ENCODE peak calls at places on chromosomes 5 and 9, in eight cellular contexts. Z is HL-60, D is GM23338, R is HCT116, O is transverse colon, M is K562, A is stomach, K is prostate gland. J is an unnamed sample.

GRCh38 chr5:126103050-126103449 is 320.2 kb upstream of the GRAMD2B start:
- DNase-seq in M (no peak), K (no peak), O (no peak), R (no peak), Z (no peak), D (no peak), A (no peak), J (no peak)

GRCh38 chr5:152288499-152288898 is 116.6 kb downstream of the NMUR2 start:
- DNase-seq in R (no peak), Z (no peak), K (no peak), D (no peak), M (no peak), O (no peak), A (no peak), J (no peak)

GRCh38 chr5:151700816-151701215 is 14.1 kb upstream of the SPARC start:
- DNase-seq in D (no peak), O (no peak), A (no peak), K (no peak), M (no peak), R (no peak), Z (no peak), J (no peak)

GRCh38 chr9:72137697-72138365 is 11.4 kb upstream of the GDA start:
- DNase-seq in K (no peak), O (no peak), D (no peak), M (peak; percentile 59), Z (no peak), R (no peak), A (no peak), J (no peak)

GRCh38 chr5:154740483-154740882 is 14.7 kb upstream of the LARP1 start:
- DNase-seq in O (peak; percentile 32), K (no peak), R (no peak), Z (no peak), M (no peak), A (peak; percentile 70), D (no peak), J (no peak)

GRCh38 chr5:11477786-11478185 is 426.5 kb downstream of the CTNND2 start:
- DNase-seq in D (no peak), K (no peak), Z (no peak), R (no peak), O (no peak), M (no peak), A (no peak), J (no peak)

GRCh38 chr9:95008151-95008771 is 281.8 kb downstream of the AOPEP start:
- DNase-seq in M (no peak), R (no peak), O (peak; percentile 38), K (peak; percentile 52), D (no peak), Z (no peak), A (no peak), J (no peak)

GRCh38 chr9:100377015-100377414 is 24.3 kb upstream of the TEX10 start:
- DNase-seq in R (no peak), D (no peak), K (no peak), A (no peak), O (no peak), M (no peak), Z (no peak), J (no peak)

GRCh38 chr5:151086905-151087360 is 6.1 kb upstream of the TNIP1 start:
- DNase-seq in M (no peak), O (peak; percentile 79), K (no peak), A (peak; percentile 62), Z (no peak), D (no peak), R (no peak), J (no peak)

GRCh38 chr9:132250324-132251262 is 88.7 kb downstream of the NTNG2 start:
- DNase-seq in D (no peak), A (no peak), R (no peak), O (no peak), M (no peak), K (no peak), Z (no peak), J (peak; percentile 28)

GRCh38 chr5:112636288-112636731 is 101.4 kb upstream of the APC start:
- DNase-seq in M (no peak), A (no peak), O (no peak), K (no peak), D (no peak), R (no peak), Z (no peak), J (no peak)

GRCh38 chr9:74036549-74037231 is 460.4 kb upstream of the RORB start:
- DNase-seq in M (no peak), Z (no peak), D (no peak), K (no peak), A (no peak), R (no peak), O (no peak), J (no peak)

GRCh38 chr5:168086104-168086610 is 205.3 kb upstream of the WWC1 start:
- DNase-seq in R (no peak), D (peak; percentile 27), Z (no peak), K (peak; percentile 86), A (no peak), M (no peak), O (peak; percentile 44), J (no peak)

GRCh38 chr5:161312882-161313281 is 233.6 kb downstream of the GABRB2 start:
- DNase-seq in D (no peak), K (no peak), R (no peak), Z (no peak), M (no peak), O (no peak), A (no peak), J (no peak)

GRCh38 chr5:116573279-116573616 is 1.4 kb downstream of the SEMA6A start:
- DNase-seq in D (no peak), M (no peak), A (peak; percentile 36), R (no peak), O (peak; percentile 50), K (peak; percentile 7), Z (no peak), J (peak; percentile 54)

GRCh38 chr9:108473209-108474112 is 382.3 kb downstream of the ACTL7B start:
- DNase-seq in Z (no peak), A (no peak), D (no peak), K (peak; percentile 40), O (peak; percentile 53), M (no peak), R (no peak), J (no peak)

GRCh38 chr9:121637441-121638222 is 13.8 kb upstream of the DAB2IP start:
- DNase-seq in O (no peak), K (no peak), D (no peak), M (no peak), Z (no peak), A (no peak), R (no peak), J (no peak)
- TF ChIP-seq POLR2AphosphoS5 in O (no peak), K (no peak), D (no peak), M (no peak), Z (no peak), A (no peak), R (no peak), J (no peak)

GRCh38 chr5:73188764-73189521 is 15.9 kb downstream of the TMEM174 start:
- DNase-seq in R (peak; percentile 8), Z (no peak), A (no peak), O (no peak), D (peak; percentile 68), M (peak; percentile 8), K (no peak), J (no peak)

GRCh38 chr5:73183491-73183891 is 10.5 kb downstream of the TMEM174 start:
- DNase-seq in Z (no peak), O (peak; percentile 79), M (no peak), K (no peak), R (no peak), D (no peak), A (no peak), J (no peak)

GRCh38 chr5:73189816-73190451 is 16.9 kb downstream of the TMEM174 start:
- DNase-seq in K (no peak), D (peak; percentile 48), A (no peak), Z (no peak), M (peak; percentile 9), O (peak; percentile 40), R (no peak), J (no peak)

GRCh38 chr5:73183000-73183399 is 10.0 kb downstream of the TMEM174 start:
- DNase-seq in A (no peak), M (no peak), Z (no peak), D (no peak), K (no peak), O (no peak), R (no peak), J (no peak)

GRCh38 chr5:73186976-73187375 is 14.0 kb downstream of the TMEM174 start:
- DNase-seq in O (no peak), D (no peak), A (no peak), Z (no peak), M (no peak), R (no peak), K (no peak), J (no peak)
- H3K4me3 ChIP-seq in O (no peak overlapping the region), D (no peak overlapping the region), A (no peak overlapping the region), Z (no peak overlapping the region), M (no peak overlapping the region), R (no peak overlapping the region), K (no peak overlapping the region), J (no peak overlapping the region)

GRCh38 chr5:143403607-143404415 is at the start of gene NR3C1:
- DNase-seq in Z (peak; percentile 83), R (no peak), K (peak; percentile 78), A (peak; percentile 88), D (peak; percentile 66), M (peak; percentile 89), O (peak; percentile 88), J (peak; percentile 81)

GRCh38 chr5:143405747-143406098 is 2.2 kb upstream of the NR3C1 start:
- DNase-seq in K (no peak), M (no peak), D (no peak), R (no peak), Z (no peak), O (no peak), A (no peak), J (no peak)

GRCh38 chr5:143406408-143406807 is 2.9 kb upstream of the NR3C1 start:
- DNase-seq in R (no peak), K (no peak), D (no peak), A (no peak), O (no peak), M (no peak), Z (no peak), J (no peak)

GRCh38 chr5:143404416-143405062 is 1.1 kb upstream of the NR3C1 start:
- DNase-seq in Z (peak; percentile 74), K (peak; percentile 66), A (peak; percentile 75), M (peak; percentile 86), D (peak; percentile 72), R (no peak), O (peak; percentile 78), J (peak; percentile 64)

DNA sequence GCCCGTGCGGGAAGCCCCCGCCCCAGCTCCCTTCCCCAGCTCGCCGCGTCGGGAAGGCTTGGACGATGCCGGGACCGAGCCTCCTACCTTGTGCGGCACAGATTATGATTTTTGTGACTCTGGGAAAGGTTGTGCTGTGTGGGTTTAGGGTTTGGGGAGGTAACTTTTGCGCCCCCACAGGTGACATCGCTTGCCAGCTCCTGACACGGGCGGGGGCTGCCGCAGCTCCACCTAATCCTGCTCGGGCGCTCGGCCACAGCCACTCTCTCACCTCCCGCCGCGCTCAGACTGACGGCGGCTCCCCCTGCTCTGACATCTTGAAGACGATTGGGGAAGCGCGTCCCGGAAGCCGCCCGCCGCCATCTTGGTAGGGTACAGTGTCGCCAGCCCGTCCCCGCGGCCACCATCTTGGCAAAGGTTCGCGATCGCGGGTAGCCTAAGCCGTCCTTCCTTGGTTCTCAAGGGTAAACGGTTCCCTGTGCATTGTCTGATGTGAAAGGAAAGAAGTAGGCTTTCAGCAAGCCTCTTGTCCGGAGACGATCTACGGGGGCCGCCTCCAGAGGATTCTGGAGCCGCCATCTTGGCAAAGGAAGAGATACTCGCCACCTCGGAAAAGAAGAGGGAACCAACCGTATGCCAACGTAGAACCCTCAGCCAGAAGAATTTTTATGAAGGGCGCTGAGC is 1.7 kb upstream of the NR3C1 start:
- DNase-seq in M (peak; percentile 90), R (no peak), K (peak; percentile 75), D (peak; percentile 86), A (peak; percentile 84), O (peak; percentile 87), Z (peak; percentile 76), J (peak; percentile 89)
- TF ChIP-seq CTCF in M (no peak), R (no peak), K (no peak), D (no peak), A (no peak), O (no peak), Z (no peak), J (no peak)

GRCh38 chr5:36875789-36876388 is 680 bp upstream of the NIPBL start:
- DNase-seq in O (peak; percentile 86), M (peak; percentile 90), D (peak; percentile 73), A (peak; percentile 82), R (peak; percentile 51), K (peak; percentile 78), Z (peak; percentile 82), J (peak; percentile 63)
- TF ChIP-seq POLR2AphosphoS5 in O (peak; percentile 35), M (peak; percentile 37), D (no peak), A (peak; percentile 42), R (peak; percentile 33), K (peak; percentile 50), Z (peak; percentile 26), J (no peak)

J was measured in breast epithelium.